ENCODE peak calls at places on chromosomes 5 and 9, in ten cellular contexts. One of them, this sample, is unnamed.

GRCh38 chr9:4617752-4618151 is 44.3 kb upstream of the PLPP6 start:
- DNase-seq in left lung: no peak
- DNase-seq in dorsolateral prefrontal cortex: no peak
- DNase-seq in IMR-90: no peak
- DNase-seq in adrenal gland: no peak
- DNase-seq in GM12865: no peak
- DNase-seq in GM13977: no peak
- DNase-seq in H9: no peak
- DNase-seq in hepatocyte: no peak
- DNase-seq in MCF 10A: no peak
- DNase-seq in this sample: no peak

GRCh38 chr5:164475339-164475977 is 970.0 kb downstream of the MAT2B start:
- DNase-seq in MCF 10A: peak; percentile 70
- DNase-seq in GM13977: peak; percentile 3
- DNase-seq in dorsolateral prefrontal cortex: no peak
- DNase-seq in adrenal gland: no peak
- DNase-seq in left lung: no peak
- DNase-seq in IMR-90: peak; percentile 56
- DNase-seq in GM12865: peak; percentile 8
- DNase-seq in hepatocyte: peak; percentile 32
- DNase-seq in H9: no peak
- DNase-seq in this sample: no peak

GRCh38 chr9:109440797-109441287 is 57.3 kb downstream of the PTPN3 start:
- DNase-seq in IMR-90: peak; percentile 90
- DNase-seq in GM13977: peak; percentile 85
- DNase-seq in adrenal gland: peak; percentile 79
- DNase-seq in H9: peak; percentile 74
- DNase-seq in MCF 10A: peak; percentile 85
- DNase-seq in dorsolateral prefrontal cortex: peak; percentile 31
- DNase-seq in hepatocyte: peak; percentile 84
- DNase-seq in GM12865: peak; percentile 81
- DNase-seq in left lung: no peak
- DNase-seq in this sample: peak; percentile 54

GRCh38 chr5:1692381-1692780 is 107.3 kb downstream of the MRPL36 start:
- DNase-seq in GM12865: no peak
- DNase-seq in adrenal gland: no peak
- DNase-seq in H9: no peak
- DNase-seq in GM13977: no peak
- DNase-seq in dorsolateral prefrontal cortex: no peak
- DNase-seq in IMR-90: no peak
- DNase-seq in MCF 10A: no peak
- DNase-seq in hepatocyte: no peak
- DNase-seq in left lung: no peak
- DNase-seq in this sample: no peak

GRCh38 chr5:150377964-150378694 is 20.6 kb downstream of the TCOF1 start:
- DNase-seq in MCF 10A: no peak
- DNase-seq in GM13977: no peak
- DNase-seq in GM12865: no peak
- DNase-seq in left lung: no peak
- DNase-seq in hepatocyte: peak; percentile 78
- DNase-seq in IMR-90: peak; percentile 99
- DNase-seq in adrenal gland: no peak
- DNase-seq in dorsolateral prefrontal cortex: no peak
- DNase-seq in H9: no peak
- DNase-seq in this sample: no peak

GRCh38 chr5:32460702-32461101 is 16.2 kb upstream of the ZFR start:
- DNase-seq in IMR-90: no peak
- DNase-seq in MCF 10A: no peak
- DNase-seq in adrenal gland: no peak
- DNase-seq in left lung: no peak
- DNase-seq in H9: no peak
- DNase-seq in dorsolateral prefrontal cortex: no peak
- DNase-seq in GM13977: no peak
- DNase-seq in hepatocyte: no peak
- DNase-seq in GM12865: no peak
- DNase-seq in this sample: no peak

GRCh38 chr9:76732341-76732958 is 31.8 kb upstream of the PCA3 start:
- DNase-seq in adrenal gland: no peak
- DNase-seq in dorsolateral prefrontal cortex: no peak
- DNase-seq in H9: no peak
- DNase-seq in GM13977: no peak
- DNase-seq in MCF 10A: no peak
- DNase-seq in hepatocyte: no peak
- DNase-seq in GM12865: no peak
- DNase-seq in IMR-90: no peak
- DNase-seq in left lung: no peak
- DNase-seq in this sample: no peak

GRCh38 chr9:114288233-114289051 is 34.5 kb upstream of the ORM1 start:
- DNase-seq in GM13977: no peak
- DNase-seq in H9: peak; percentile 56
- DNase-seq in hepatocyte: no peak
- DNase-seq in GM12865: no peak
- DNase-seq in left lung: peak; percentile 68
- DNase-seq in adrenal gland: peak; percentile 5
- DNase-seq in dorsolateral prefrontal cortex: no peak
- DNase-seq in IMR-90: peak; percentile 86
- DNase-seq in MCF 10A: peak; percentile 68
- DNase-seq in this sample: peak; percentile 16

GRCh38 chr5:147452137-147452838 is 57.6 kb downstream of the DPYSL3 start:
- DNase-seq in dorsolateral prefrontal cortex: no peak
- DNase-seq in left lung: no peak
- DNase-seq in IMR-90: no peak
- DNase-seq in GM13977: no peak
- DNase-seq in H9: peak; percentile 82
- DNase-seq in hepatocyte: no peak
- DNase-seq in GM12865: no peak
- DNase-seq in adrenal gland: no peak
- DNase-seq in MCF 10A: no peak
- DNase-seq in this sample: peak; percentile 67

DNA sequence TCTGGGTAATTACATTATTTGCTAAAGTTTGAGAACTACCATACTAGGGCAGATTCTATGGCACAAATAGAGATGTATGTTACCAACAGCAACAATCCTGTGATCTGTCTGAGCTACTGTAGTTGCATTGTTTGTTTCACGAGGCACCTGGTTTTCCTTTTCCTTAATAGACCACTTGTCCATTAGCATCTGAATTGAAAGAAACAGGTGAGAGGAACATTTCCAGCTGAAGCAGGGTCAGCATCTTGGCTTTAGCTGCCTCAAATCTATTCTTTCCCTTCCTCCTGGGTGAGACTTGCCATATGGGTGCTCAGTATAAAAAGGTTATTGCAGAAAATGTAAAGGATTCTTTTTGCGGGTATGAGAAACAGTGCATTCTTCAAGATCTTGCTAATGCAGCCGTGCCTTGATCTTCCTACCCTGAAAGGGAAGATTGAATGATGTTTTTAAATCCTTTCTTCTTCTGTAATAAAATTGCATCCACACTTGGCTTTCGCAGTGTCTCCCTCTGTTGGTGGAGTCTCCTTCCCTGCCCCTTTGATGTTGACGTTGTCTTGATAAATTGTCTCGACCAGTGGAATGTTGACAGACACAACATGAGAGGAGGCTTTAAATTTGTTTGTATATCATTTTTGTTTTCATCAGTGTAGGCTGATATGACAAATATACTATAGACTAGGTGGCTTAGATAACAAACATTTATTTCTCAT is 118.0 kb upstream of the BRINP1 start:
- DNase-seq in H9: no peak
- DNase-seq in hepatocyte: no peak
- DNase-seq in IMR-90: no peak
- DNase-seq in adrenal gland: no peak
- DNase-seq in dorsolateral prefrontal cortex: no peak
- DNase-seq in MCF 10A: peak; percentile 5
- DNase-seq in GM12865: no peak
- DNase-seq in GM13977: no peak
- DNase-seq in left lung: no peak
- DNase-seq in this sample: no peak
- TF ChIP-seq CTCF in H9: peak; percentile 73
- TF ChIP-seq CTCF in hepatocyte: peak; percentile 15
- TF ChIP-seq CTCF in IMR-90: no peak
- TF ChIP-seq CTCF in adrenal gland: no peak
- TF ChIP-seq CTCF in dorsolateral prefrontal cortex: no peak
- TF ChIP-seq CTCF in MCF 10A: no peak
- TF ChIP-seq CTCF in GM12865: no peak
- TF ChIP-seq CTCF in GM13977: no peak
- TF ChIP-seq CTCF in left lung: no peak
- TF ChIP-seq CTCF in this sample: no peak

DNA sequence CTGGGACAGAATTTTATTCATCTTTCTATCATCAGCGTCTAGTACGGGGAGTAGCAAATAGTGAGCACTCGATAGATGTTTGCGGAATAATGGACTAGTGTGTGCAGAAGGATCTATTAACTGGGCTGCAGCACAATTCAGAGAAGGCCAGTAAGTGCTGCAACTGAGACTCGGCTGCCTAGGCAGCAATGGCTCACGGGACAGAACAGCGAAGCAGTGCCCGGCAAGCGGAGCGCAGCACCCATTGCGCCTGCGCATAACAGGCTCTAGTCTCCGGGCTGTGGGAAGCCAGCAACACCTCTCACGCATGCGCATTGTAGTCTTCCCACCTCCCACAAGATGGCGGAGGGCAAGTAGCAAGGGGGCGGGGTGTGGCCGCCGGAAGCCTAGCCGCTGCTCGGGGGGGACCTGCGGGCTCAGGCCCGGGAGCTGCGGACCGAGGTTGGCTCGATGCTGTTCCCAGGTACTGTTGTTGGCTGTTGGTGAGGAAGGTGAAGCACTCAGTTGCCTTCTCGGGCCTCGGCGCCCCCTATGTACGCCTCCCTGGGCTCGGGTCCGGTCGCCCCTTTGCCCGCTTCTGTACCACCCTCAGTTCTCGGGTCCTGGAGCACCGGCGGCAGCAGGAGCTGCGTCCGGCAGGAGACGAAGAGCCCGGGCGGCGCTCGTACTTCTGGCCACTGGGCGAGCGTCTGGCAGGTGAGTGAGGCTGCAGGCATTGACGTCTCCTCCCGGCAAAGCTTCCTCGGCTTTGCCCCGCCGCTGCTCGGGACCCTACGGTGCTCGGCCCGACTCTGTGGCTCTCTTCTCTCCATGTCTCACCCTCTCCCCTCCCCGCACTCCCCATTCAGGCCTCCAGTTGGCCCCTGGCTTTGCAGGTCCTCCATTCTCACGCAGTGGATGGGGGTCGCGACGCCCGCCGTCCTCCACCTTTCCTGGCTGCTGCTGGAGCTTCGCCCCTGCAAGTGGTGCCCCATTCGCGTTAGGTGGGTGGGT is 30.2 kb upstream of the APC start:
- DNase-seq in adrenal gland: peak; percentile 99
- DNase-seq in dorsolateral prefrontal cortex: peak; percentile 98
- DNase-seq in GM13977: peak; percentile 94
- DNase-seq in GM12865: peak; percentile 99
- DNase-seq in H9: peak; percentile 99
- DNase-seq in IMR-90: peak; percentile 98
- DNase-seq in hepatocyte: peak; percentile 100
- DNase-seq in MCF 10A: peak; percentile 98
- DNase-seq in left lung: peak; percentile 98
- DNase-seq in this sample: peak; percentile 97
- TF ChIP-seq CTCF in adrenal gland: no peak
- TF ChIP-seq CTCF in dorsolateral prefrontal cortex: peak; percentile 30
- TF ChIP-seq CTCF in GM13977: no peak
- TF ChIP-seq CTCF in GM12865: no peak
- TF ChIP-seq CTCF in H9: peak; percentile 19
- TF ChIP-seq CTCF in IMR-90: no peak
- TF ChIP-seq CTCF in hepatocyte: no peak
- TF ChIP-seq CTCF in MCF 10A: no peak
- TF ChIP-seq CTCF in left lung: no peak
- TF ChIP-seq CTCF in this sample: no peak

DNA sequence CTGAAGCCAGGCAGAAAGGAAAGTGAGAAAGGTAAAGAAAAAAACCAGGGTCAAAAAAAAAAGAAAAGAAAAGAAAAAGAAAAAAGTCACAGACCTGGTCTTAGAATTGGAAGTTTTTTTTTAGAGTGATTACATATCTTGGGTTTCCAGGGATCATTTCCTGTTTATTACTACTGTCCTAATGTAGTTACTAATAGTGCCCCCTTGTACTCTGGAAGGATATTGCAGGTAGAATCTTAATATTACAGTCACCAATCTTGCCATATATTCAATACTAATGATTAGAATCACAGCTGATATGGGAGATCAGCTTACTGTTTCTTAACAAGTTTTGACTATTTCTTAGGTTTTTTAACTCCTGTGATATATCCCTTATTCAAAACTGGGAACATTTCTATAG is 543.2 kb upstream of the CDH6 start:
- DNase-seq in IMR-90: no peak
- DNase-seq in GM13977: no peak
- DNase-seq in adrenal gland: no peak
- DNase-seq in left lung: no peak
- DNase-seq in GM12865: no peak
- DNase-seq in MCF 10A: no peak
- DNase-seq in dorsolateral prefrontal cortex: no peak
- DNase-seq in H9: no peak
- DNase-seq in hepatocyte: no peak
- DNase-seq in this sample: no peak
- TF ChIP-seq CTCF in IMR-90: no peak
- TF ChIP-seq CTCF in GM13977: no peak
- TF ChIP-seq CTCF in adrenal gland: no peak
- TF ChIP-seq CTCF in left lung: no peak
- TF ChIP-seq CTCF in GM12865: no peak
- TF ChIP-seq CTCF in MCF 10A: no peak
- TF ChIP-seq CTCF in dorsolateral prefrontal cortex: no peak
- TF ChIP-seq CTCF in H9: peak; percentile 53
- TF ChIP-seq CTCF in hepatocyte: no peak
- TF ChIP-seq CTCF in this sample: no peak

GRCh38 chr9:2065704-2066103 is 50.6 kb downstream of the SMARCA2 start:
- DNase-seq in left lung: no peak
- DNase-seq in IMR-90: no peak
- DNase-seq in H9: no peak
- DNase-seq in dorsolateral prefrontal cortex: no peak
- DNase-seq in hepatocyte: no peak
- DNase-seq in MCF 10A: no peak
- DNase-seq in GM12865: no peak
- DNase-seq in GM13977: no peak
- DNase-seq in adrenal gland: no peak
- DNase-seq in this sample: no peak

DNA sequence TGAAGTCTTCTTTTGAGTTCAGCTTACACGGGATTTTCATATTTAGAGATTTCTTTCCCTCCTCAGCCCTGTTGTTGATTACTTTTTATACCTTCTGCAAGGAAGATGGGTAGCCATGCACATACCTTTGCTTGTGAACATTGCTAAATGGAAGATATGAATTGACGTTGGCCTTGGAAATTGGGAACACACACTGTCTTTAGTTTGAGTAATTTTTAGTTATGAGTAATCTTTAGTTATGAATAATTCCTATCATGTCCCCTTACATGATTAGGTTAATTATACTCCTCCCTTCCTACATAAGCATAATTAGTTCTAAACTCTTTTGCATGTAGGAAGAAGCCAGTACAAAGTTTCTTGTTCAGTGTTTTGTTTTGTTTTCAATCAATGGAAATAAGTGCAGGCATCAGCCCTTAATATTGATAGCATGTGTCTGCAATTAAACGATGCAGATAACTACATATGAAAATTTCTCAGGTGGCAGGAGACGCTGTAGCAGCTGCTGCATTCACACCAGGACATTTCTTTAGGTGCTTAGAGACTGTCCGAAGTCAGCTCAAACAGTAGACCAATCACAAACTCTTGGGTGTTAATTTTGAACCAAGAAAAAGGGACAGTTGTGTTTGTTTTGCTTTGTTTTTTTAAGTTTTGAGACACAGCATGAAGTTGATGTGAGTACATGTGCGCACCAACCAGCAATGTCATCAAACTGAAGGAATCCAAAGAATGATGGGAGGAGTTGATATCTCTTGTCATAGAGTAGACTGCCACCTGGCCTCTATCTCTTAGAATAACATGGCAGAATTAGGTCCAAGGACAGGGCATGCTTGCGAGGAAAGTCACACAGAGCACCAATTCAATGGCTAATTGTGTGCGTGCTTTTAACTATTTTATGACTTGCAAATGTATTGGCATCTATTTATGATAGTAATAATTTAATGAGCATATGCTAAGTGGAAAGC is 51.4 kb downstream of the SMARCA2 start:
- DNase-seq in left lung: no peak
- DNase-seq in IMR-90: peak; percentile 26
- DNase-seq in GM13977: no peak
- DNase-seq in dorsolateral prefrontal cortex: no peak
- DNase-seq in hepatocyte: peak; percentile 35
- DNase-seq in GM12865: no peak
- DNase-seq in adrenal gland: no peak
- DNase-seq in H9: no peak
- DNase-seq in MCF 10A: no peak
- DNase-seq in this sample: no peak
- TF ChIP-seq CTCF in left lung: no peak
- TF ChIP-seq CTCF in IMR-90: peak; percentile 11
- TF ChIP-seq CTCF in GM13977: peak; percentile 25
- TF ChIP-seq CTCF in dorsolateral prefrontal cortex: peak; percentile 36
- TF ChIP-seq CTCF in hepatocyte: peak; percentile 29
- TF ChIP-seq CTCF in GM12865: no peak
- TF ChIP-seq CTCF in adrenal gland: no peak
- TF ChIP-seq CTCF in H9: peak; percentile 63
- TF ChIP-seq CTCF in MCF 10A: no peak
- TF ChIP-seq CTCF in this sample: no peak